ENCODE peak calls at places on chromosomes 2 and 18, in seven cellular contexts. V is NCI-H524, O is HEK293T, Z is IMR-90, E is fibroblast of the conjunctiva, J is NCI-H1436, C is A172. G is an unnamed sample.

GRCh38 chr18:58848685-58849084 is 16.0 kb upstream of the ZNF532 start:
- DNase-seq in E (no peak), Z (peak; percentile 53), J (no peak), O (no peak), C (no peak), V (no peak), G (no peak)

GRCh38 chr18:12278765-12279682 is 24.9 kb downstream of the CIDEA start:
- DNase-seq in V (no peak), J (no peak), C (peak; percentile 74), Z (peak; percentile 98), E (peak; percentile 89), O (no peak), G (no peak)

GRCh38 chr2:240139666-240140393 is 628 bp downstream of the OTOS start:
- DNase-seq in C (no peak), E (no peak), J (no peak), V (no peak), Z (no peak), O (no peak), G (no peak)

GRCh38 chr2:12965540-12966269 is 249.0 kb downstream of the TRIB2 start:
- DNase-seq in O (no peak), J (no peak), V (no peak), E (no peak), Z (peak; percentile 83), C (peak; percentile 76), G (no peak)

GRCh38 chr2:10079192-10079930 is 850 bp downstream of the CYS1 start:
- DNase-seq in J (no peak), O (peak; percentile 38), V (peak; percentile 39), E (peak; percentile 34), C (peak; percentile 40), Z (peak; percentile 58), G (no peak)

GRCh38 chr2:140658766-140659165 is 1472.0 kb downstream of the LRP1B start:
- DNase-seq in Z (no peak), O (peak; percentile 13), C (no peak), J (no peak), E (no peak), V (no peak), G (no peak)

GRCh38 chr18:58793361-58793760 is 71.3 kb upstream of the ZNF532 start:
- DNase-seq in J (no peak), E (peak; percentile 53), Z (peak; percentile 90), V (peak; percentile 12), C (no peak), O (no peak), G (no peak)

GRCh38 chr2:69253033-69253535 is 133.9 kb downstream of the GFPT1 start:
- DNase-seq in C (peak; percentile 46), J (no peak), E (no peak), O (no peak), Z (peak; percentile 20), V (no peak), G (no peak)

GRCh38 chr18:11387880-11388279 is 221.5 kb upstream of the SLC35G4 start:
- DNase-seq in O (peak; percentile 64), J (no peak), C (peak; percentile 54), V (peak; percentile 73), Z (peak; percentile 47), E (no peak), G (no peak)

GRCh38 chr2:206804326-206804725 is 38.9 kb downstream of the FASTKD2 start:
- DNase-seq in Z (no peak), C (no peak), O (no peak), V (no peak), E (no peak), J (no peak), G (no peak)

GRCh38 chr2:5748391-5748790 is 56.2 kb downstream of the SOX11 start:
- DNase-seq in V (no peak), Z (no peak), O (no peak), J (no peak), C (no peak), E (no peak), G (no peak)

GRCh38 chr18:9354256-9354655 is 19.7 kb downstream of the TWSG1 start:
- DNase-seq in E (no peak), Z (peak; percentile 45), V (no peak), J (no peak), C (no peak), O (no peak), G (no peak)

GRCh38 chr2:16046649-16047048 is 106.3 kb downstream of the MYCN start:
- DNase-seq in Z (no peak), O (no peak), J (no peak), E (no peak), V (no peak), C (no peak), G (no peak)

GRCh38 chr2:3079959-3080948 is 297.4 kb downstream of the EIPR1 start:
- DNase-seq in O (no peak), V (no peak), E (no peak), C (no peak), Z (no peak), J (no peak), G (no peak)

GRCh38 chr18:23881778-23882177 is 132.8 kb upstream of the TTC39C start:
- DNase-seq in C (no peak), V (no peak), Z (no peak), E (no peak), O (no peak), J (peak; percentile 48), G (no peak)

GRCh38 chr2:105576440-105577241 is 168.1 kb upstream of the NCK2 start:
- DNase-seq in V (peak; percentile 52), Z (peak; percentile 42), C (peak; percentile 45), E (peak; percentile 23), O (peak; percentile 43), J (peak; percentile 43), G (peak; percentile 2)

GRCh38 chr2:26245231-26245732 is 543 bp downstream of the HADHB start:
- DNase-seq in E (no peak), V (peak; percentile 76), J (no peak), Z (peak; percentile 28), C (peak; percentile 31), O (peak; percentile 42), G (no peak)

GRCh38 chr2:70603066-70603465 is 49.4 kb upstream of the TGFA start:
- DNase-seq in Z (no peak), J (no peak), O (no peak), E (no peak), V (no peak), C (no peak), G (no peak)

GRCh38 chr2:181036848-181037603 is 56.6 kb downstream of the UBE2E3 start:
- DNase-seq in C (peak; percentile 68), O (no peak), Z (peak; percentile 80), E (peak; percentile 12), V (no peak), J (no peak), G (no peak)

GRCh38 chr2:209637293-209637692 is 134.3 kb upstream of the UNC80 start:
- DNase-seq in J (no peak), E (no peak), Z (no peak), V (no peak), O (no peak), C (no peak), G (no peak)

GRCh38 chr18:4639628-4640310 is 184.7 kb upstream of the DLGAP1 start:
- DNase-seq in C (no peak), O (no peak), Z (no peak), V (peak; percentile 44), J (no peak), E (no peak), G (no peak)

GRCh38 chr18:59470627-59471121 is 111.6 kb upstream of the LMAN1 start:
- DNase-seq in E (no peak), V (no peak), C (no peak), O (no peak), Z (no peak), J (no peak), G (no peak)

GRCh38 chr2:186256540-186256939 is 229.5 kb upstream of the ZC3H15 start:
- DNase-seq in V (peak; percentile 60), C (peak; percentile 57), E (peak; percentile 29), Z (peak; percentile 44), O (peak; percentile 19), J (peak; percentile 33), G (peak; percentile 32)

GRCh38 chr2:109125595-109126500 is 3.2 kb upstream of the SH3RF3 start:
- DNase-seq in V (no peak), E (peak; percentile 96), Z (peak; percentile 98), C (peak; percentile 94), O (no peak), J (no peak), G (no peak)

GRCh38 chr18:58309610-58310239 is 265.7 kb downstream of the NEDD4L start:
- DNase-seq in Z (no peak), E (no peak), J (no peak), V (no peak), C (no peak), O (no peak), G (no peak)

GRCh38 chr18:42298744-42299685 is 344.0 kb downstream of the PIK3C3 start:
- DNase-seq in C (peak; percentile 71), E (peak; percentile 55), Z (peak; percentile 66), O (peak; percentile 47), V (peak; percentile 87), J (peak; percentile 70), G (no peak)

GRCh38 chr2:236745420-236746210 is 176.0 kb downstream of the ACKR3 start:
- DNase-seq in C (peak; percentile 64), V (peak; percentile 84), O (no peak), J (no peak), Z (peak; percentile 55), E (peak; percentile 26), G (no peak)

GRCh38 chr18:56748698-56749268 is 97.6 kb downstream of the WDR7 start:
- DNase-seq in V (peak; percentile 54), C (peak; percentile 8), O (peak; percentile 9), E (peak; percentile 29), J (peak; percentile 28), Z (peak; percentile 57), G (peak; percentile 44)

GRCh38 chr18:77000527-77000926 is 132.1 kb downstream of the MBP start:
- DNase-seq in V (peak; percentile 15), E (peak; percentile 22), J (peak; percentile 35), Z (peak; percentile 32), C (peak; percentile 6), O (peak; percentile 56), G (no peak)

GRCh38 chr2:218301176-218301819 is 9.0 kb upstream of the TMBIM1 start:
- DNase-seq in E (peak; percentile 73), Z (peak; percentile 82), O (peak; percentile 75), V (peak; percentile 87), J (peak; percentile 80), C (peak; percentile 94), G (no peak)

GRCh38 chr2:54997826-54998225 is 52.4 kb downstream of the RTN4 start:
- DNase-seq in O (no peak), J (no peak), V (no peak), Z (no peak), C (no peak), E (no peak), G (no peak)

GRCh38 chr2:8571792-8572499 is 109.9 kb upstream of the ID2 start:
- DNase-seq in Z (no peak), V (peak; percentile 9), C (no peak), J (no peak), O (no peak), E (no peak), G (no peak)

GRCh38 chr18:49011291-49011746 is 60.6 kb upstream of the SMAD7 start:
- DNase-seq in V (no peak), J (no peak), O (no peak), E (no peak), Z (no peak), C (no peak), G (no peak)

GRCh38 chr2:174779361-174779928 is 15.2 kb upstream of the CHRNA1 start:
- DNase-seq in V (peak; percentile 5), E (no peak), J (peak; percentile 54), C (peak; percentile 75), O (no peak), Z (peak; percentile 80), G (no peak)

GRCh38 chr18:73752546-73752945 is 395.1 kb downstream of the FBXO15 start:
- DNase-seq in V (no peak), C (peak; percentile 22), O (no peak), J (no peak), E (no peak), Z (peak; percentile 87), G (no peak)

GRCh38 chr2:38064805-38065501 is 11.0 kb downstream of the CYP1B1 start:
- DNase-seq in O (no peak), J (no peak), C (no peak), Z (no peak), E (no peak), V (no peak), G (no peak)

G was measured in SK-N-MC.